ENCODE peak calls at places on chromosomes 2 and 18, in seven cellular contexts. U is K562, S is SK-N-SH, M is HepG2, X is GM12878, G is GM12892, Y is H1. L is an unnamed sample.
A peak's percentile ranks its signal among the peaks of the same experiment; 100 is the strongest.

GRCh38 chr2:96353606-96354095 is 18.1 kb downstream of the NCAPH start:
- DNase-seq in U (no peak), S (no peak), M (no peak), X (no peak), G (no peak), Y (no peak), L (no peak)

GRCh38 chr2:133486706-133487305 is 81.5 kb downstream of the NCKAP5 start:
- DNase-seq in U (no peak), S (no peak), M (no peak), X (no peak), G (no peak), Y (no peak), L (no peak)

GRCh38 chr2:118903029-118903351 is 39.0 kb upstream of the MARCO start:
- DNase-seq in U (no peak), S (no peak), M (no peak), X (no peak), G (no peak), Y (no peak), L (no peak)

GRCh38 chr18:8684577-8684976 is 20.8 kb upstream of the MTCL1 start:
- DNase-seq in U (no peak), S (no peak), M (no peak), X (no peak), G (no peak), Y (no peak), L (no peak)

GRCh38 chr2:121532894-121533293 is 2.2 kb downstream of the RNU4ATAC start:
- DNase-seq in U (no peak), S (no peak), M (peak; percentile 76), X (no peak), G (peak; percentile 23), Y (no peak), L (no peak)

GRCh38 chr2:127614246-127614645 is 31.7 kb upstream of the GPR17 start:
- DNase-seq in U (no peak), S (peak; percentile 2), M (no peak), X (no peak), G (no peak), Y (no peak), L (no peak)

GRCh38 chr2:197254776-197255521 is 55.6 kb downstream of the ANKRD44 start:
- DNase-seq in U (no peak), S (peak; percentile 42), M (no peak), X (no peak), G (no peak), Y (no peak), L (no peak)

GRCh38 chr2:32702303-32703064 is 74.6 kb downstream of the TTC27 start:
- DNase-seq in U (no peak), S (no peak), M (no peak), X (no peak), G (no peak), Y (no peak), L (no peak)

GRCh38 chr2:24375349-24376087 is 15.2 kb upstream of the ITSN2 start:
- DNase-seq in U (no peak), S (no peak), M (no peak), X (no peak), G (no peak), Y (no peak), L (no peak)

GRCh38 chr2:103161456-103162289 is 399.8 kb downstream of the TMEM182 start:
- DNase-seq in U (peak; percentile 52), S (peak; percentile 49), M (peak; percentile 62), X (no peak), G (peak; percentile 19), Y (no peak), L (peak; percentile 21)

GRCh38 chr2:180829261-180829660 is 151.1 kb upstream of the UBE2E3 start:
- DNase-seq in U (no peak), S (no peak), M (no peak), X (no peak), G (no peak), Y (no peak), L (no peak)

GRCh38 chr2:145460151-145460550 is 940.2 kb upstream of the ZEB2 start:
- DNase-seq in U (no peak), S (no peak), M (no peak), X (no peak), G (no peak), Y (no peak), L (no peak)

GRCh38 chr2:233714164-233714563 is 1.5 kb downstream of the UGT1A5 start:
- DNase-seq in U (no peak), S (no peak), M (no peak), X (no peak), G (no peak), Y (no peak), L (no peak)

GRCh38 chr2:240640939-240641338 is 15.7 kb downstream of the GPR35 start:
- DNase-seq in U (peak; percentile 34), S (peak; percentile 85), M (peak; percentile 42), X (no peak), G (peak; percentile 13), Y (peak; percentile 49), L (no peak)

GRCh38 chr2:20198796-20199361 is 26.1 kb downstream of the SDC1 start:
- DNase-seq in U (no peak), S (no peak), M (no peak), X (no peak), G (no peak), Y (no peak), L (no peak)

GRCh38 chr18:70998490-70998889 is 709.6 kb downstream of the SOCS6 start:
- DNase-seq in U (no peak), S (no peak), M (no peak), X (no peak), G (no peak), Y (no peak), L (no peak)

GRCh38 chr2:218898109-218898878 is 17.6 kb downstream of the WNT10A start:
- DNase-seq in U (peak; percentile 76), S (peak; percentile 94), M (peak; percentile 33), X (no peak), G (peak; percentile 78), Y (peak; percentile 68), L (peak; percentile 73)
- TF ChIP-seq TAF1 in U (no peak), S (no peak), M (peak; percentile 14), X (no peak), G (no peak), Y (no peak), L (no peak)

GRCh38 chr2:2848621-2849443 is 517.8 kb upstream of the MYT1L start:
- DNase-seq in U (no peak), S (peak; percentile 80), M (no peak), X (no peak), G (no peak), Y (no peak), L (no peak)

GRCh38 chr2:2846379-2847130 is 515.5 kb upstream of the MYT1L start:
- DNase-seq in U (no peak), S (peak; percentile 81), M (no peak), X (no peak), G (no peak), Y (no peak), L (no peak)

GRCh38 chr2:2845796-2846315 is 514.8 kb upstream of the MYT1L start:
- DNase-seq in U (no peak), S (no peak), M (no peak), X (no peak), G (no peak), Y (no peak), L (no peak)

GRCh38 chr2:2848198-2848597 is 517.1 kb upstream of the MYT1L start:
- DNase-seq in U (no peak), S (no peak), M (no peak), X (no peak), G (no peak), Y (no peak), L (no peak)

GRCh38 chr2:2847131-2847740 is 516.2 kb upstream of the MYT1L start:
- DNase-seq in U (no peak), S (peak; percentile 90), M (no peak), X (no peak), G (no peak), Y (no peak), L (no peak)
- TF ChIP-seq TAF1 in U (no peak), S (no peak), M (no peak), X (no peak), G (no peak), Y (no peak), L (no peak)

DNA sequence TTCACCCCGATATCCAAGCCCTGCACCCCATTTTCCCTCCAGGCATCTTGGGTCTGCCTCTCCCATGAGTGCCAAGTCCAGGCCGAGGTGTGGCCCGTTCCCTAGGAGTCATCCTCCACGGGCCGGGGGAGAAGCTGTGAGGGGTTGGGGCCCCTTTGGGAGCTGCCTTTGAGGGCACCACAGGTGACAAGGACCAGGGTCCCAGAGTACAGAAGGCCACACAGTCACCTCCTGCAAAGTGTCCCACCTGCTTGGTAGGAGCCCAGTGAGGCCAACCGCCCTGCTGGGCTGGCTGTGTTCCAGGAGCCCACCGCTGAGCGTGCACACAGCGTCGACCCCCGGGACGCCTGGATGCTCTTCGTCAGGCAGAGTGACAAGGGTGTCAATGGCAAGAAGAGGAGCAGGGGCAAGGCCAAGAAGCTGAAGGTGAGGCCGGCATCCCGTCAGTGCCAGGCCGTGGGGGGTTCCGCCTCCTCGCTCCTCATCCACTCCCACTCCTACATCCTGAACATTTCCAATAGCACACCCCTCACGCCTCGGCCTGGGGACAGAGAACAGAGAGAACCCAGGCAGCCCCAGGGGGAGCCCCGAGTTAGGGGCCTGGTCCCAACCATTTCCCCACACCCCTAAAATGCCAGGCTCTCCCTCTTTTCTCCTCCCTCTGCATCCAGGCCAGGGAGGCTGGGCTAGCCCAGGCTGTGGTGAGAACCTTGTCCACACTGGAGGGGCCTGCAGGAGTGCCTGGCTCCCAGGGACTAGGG is 2.7 kb downstream of the ERFE start:
- DNase-seq in U (no peak), S (peak; percentile 22), M (no peak), X (no peak), G (no peak), Y (no peak), L (no peak)
- TF ChIP-seq TAF1 in U (no peak), S (no peak), M (no peak), X (no peak), G (no peak), Y (no peak), L (no peak)

GRCh38 chr18:22172594-22173049 is 3.2 kb downstream of the GATA6 start:
- DNase-seq in U (no peak), S (no peak), M (no peak), X (no peak), G (no peak), Y (no peak), L (no peak)

GRCh38 chr18:22173221-22173927 is 4.0 kb downstream of the GATA6 start:
- DNase-seq in U (no peak), S (no peak), M (no peak), X (no peak), G (no peak), Y (no peak), L (no peak)

GRCh38 chr18:22175326-22175725 is 5.9 kb downstream of the GATA6 start:
- DNase-seq in U (no peak), S (no peak), M (peak; percentile 92), X (no peak), G (no peak), Y (no peak), L (no peak)

GRCh38 chr18:22174341-22175148 is 5.2 kb downstream of the GATA6 start:
- DNase-seq in U (no peak), S (no peak), M (no peak), X (no peak), G (no peak), Y (no peak), L (no peak)

GRCh38 chr18:22173928-22174301 is 4.5 kb downstream of the GATA6 start:
- DNase-seq in U (no peak), S (no peak), M (no peak), X (no peak), G (no peak), Y (no peak), L (no peak)
- TF ChIP-seq TAF1 in U (no peak), S (no peak), M (no peak), X (no peak), G (no peak), Y (no peak), L (no peak)

L was measured in GM12891.